ENCODE peak calls at places on chromosome 13, in nine cellular contexts. Q is activated T-cell treated with anti-CD3 and anti-CD28 coated beads, Interleukin-2, amount 50 U/mL, for 72 hours; E is activated CD4-positive, alpha-beta T cell treated with anti-CD3 and anti-CD28 coated beads for 48 hours; A is activated CD8-positive, alpha-beta memory T cell treated with anti-CD3 and anti-CD28 coated beads, Interleukin-2, amount 10 ng/mL, durations not matched to agents 7 days and 5 days; T is naive thymus-derived CD8-positive, alpha-beta T cell; F is skeletal muscle cell; R is HEK293T; M is stimulated activated CD4-positive, alpha-beta T cell treated with anti-CD3 and anti-CD28 coated beads, Interleukin-4, amount 100 ng/mL, for 4 hours; X is DMS153. C is an unnamed sample.
A peak's percentile ranks its signal among the peaks of the same experiment; 100 is the strongest.

GRCh38 chr13:53206455-53206854 is 177.8 kb downstream of the OLFM4 start:
- DNase-seq in Q (no peak), R (peak; percentile 27), E (no peak), X (no peak), A (no peak), M (no peak), F (no peak), T (no peak), C (peak; percentile 15)

GRCh38 chr13:34941835-34942731 is at the start of gene NBEA:
- DNase-seq in R (peak; percentile 75), E (peak; percentile 80), Q (peak; percentile 80), M (peak; percentile 79), T (peak; percentile 78), A (peak; percentile 65), X (peak; percentile 72), F (peak; percentile 19), C (peak; percentile 59)

GRCh38 chr13:25137624-25137892 is 34.5 kb downstream of the AMER2 start:
- DNase-seq in R (no peak), M (no peak), X (no peak), T (no peak), A (no peak), E (no peak), Q (no peak), F (no peak), C (no peak)

GRCh38 chr13:111326621-111326965 is 6.2 kb downstream of the TEX29 start:
- DNase-seq in A (no peak), R (no peak), F (no peak), M (no peak), Q (no peak), T (no peak), E (no peak), X (no peak), C (no peak)

GRCh38 chr13:41137951-41138350 is 5.3 kb upstream of the KBTBD6 start:
- DNase-seq in F (peak; percentile 56), E (no peak), X (no peak), T (no peak), R (no peak), A (no peak), Q (no peak), M (no peak), C (no peak)

GRCh38 chr13:112760440-112760839 is 70.6 kb downstream of the ATP11A start:
- DNase-seq in R (no peak), T (no peak), E (no peak), X (no peak), F (no peak), M (no peak), A (no peak), Q (no peak), C (no peak)

GRCh38 chr13:100987993-100988392 is 313.4 kb upstream of the TMTC4 start:
- DNase-seq in A (no peak), R (no peak), E (no peak), Q (no peak), M (no peak), F (peak; percentile 6), T (no peak), X (no peak), C (no peak)

GRCh38 chr13:52177276-52177675 is 17.9 kb upstream of the NEK3 start:
- DNase-seq in Q (no peak), R (no peak), F (no peak), A (no peak), X (no peak), M (no peak), E (no peak), T (no peak), C (no peak)

GRCh38 chr13:63274772-63275171 is 1859.1 kb upstream of the PCDH20 start:
- DNase-seq in M (no peak), E (no peak), T (no peak), Q (no peak), R (no peak), A (no peak), F (no peak), X (no peak), C (no peak)

C was measured in HuH-7.